ENCODE peak calls at places on chromosome 4, in seven cellular contexts. I is transverse colon, Y is heart left ventricle, X is AG09309, R is fibroblast of pulmonary artery, T is hepatocyte, Q is brain microvascular endothelial cell. D is an unnamed sample.

GRCh38 chr4:38091636-38092035 is 131.4 kb downstream of the PTTG2 start:
- DNase-seq in I (no peak), Y (no peak), X (no peak), R (no peak), T (no peak), Q (no peak), D (no peak)

GRCh38 chr4:8617486-8618040 is 25.0 kb downstream of the CPZ start:
- DNase-seq in I (no peak), Y (peak), X (no peak), R (no peak), T (no peak), Q (no peak), D (no peak)

GRCh38 chr4:14143892-14144291 is 516.4 kb upstream of the BOD1L1 start:
- DNase-seq in I (no peak), Y (no peak), X (no peak), R (peak), T (no peak), Q (no peak), D (no peak)

GRCh38 chr4:186144596-186145569 is 40.4 kb downstream of the FAM149A start:
- DNase-seq in I (peak), Y (peak), X (no peak), R (peak), T (peak), Q (peak), D (peak)

GRCh38 chr4:107692197-107692596 is 27.8 kb downstream of the PAPSS1 start:
- DNase-seq in I (no peak), Y (no peak), X (no peak), R (no peak), T (no peak), Q (no peak), D (no peak)

GRCh38 chr4:2688697-2689096 is 67.4 kb downstream of the TNIP2 start:
- DNase-seq in I (no peak), Y (no peak), X (no peak), R (no peak), T (no peak), Q (no peak), D (no peak)

GRCh38 chr4:89353514-89353913 is 45.9 kb upstream of the GPRIN3 start:
- DNase-seq in I (no peak), Y (no peak), X (no peak), R (no peak), T (no peak), Q (no peak), D (no peak)

GRCh38 chr4:124783847-124784246 is 71.3 kb upstream of the ANKRD50 start:
- DNase-seq in I (no peak), Y (no peak), X (no peak), R (peak), T (no peak), Q (peak), D (no peak)

GRCh38 chr4:95638920-95639501 is 90.2 kb upstream of the UNC5C start:
- DNase-seq in I (no peak), Y (no peak), X (no peak), R (peak), T (no peak), Q (no peak), D (no peak)

GRCh38 chr4:183362916-183363542 is 40.8 kb upstream of the CLDN24 start:
- DNase-seq in I (no peak), Y (no peak), X (no peak), R (peak), T (no peak), Q (peak), D (no peak)

GRCh38 chr4:79920454-79920853 is 152.6 kb downstream of the ANTXR2 start:
- DNase-seq in I (no peak), Y (no peak), X (no peak), R (no peak), T (no peak), Q (no peak), D (no peak)

GRCh38 chr4:79918292-79918691 is 154.7 kb downstream of the ANTXR2 start:
- DNase-seq in I (no peak), Y (no peak), X (no peak), R (no peak), T (no peak), Q (no peak), D (no peak)

GRCh38 chr4:79922011-79922410 is 151.0 kb downstream of the ANTXR2 start:
- DNase-seq in I (no peak), Y (no peak), X (no peak), R (no peak), T (no peak), Q (no peak), D (no peak)

GRCh38 chr4:79927931-79928330 is 145.1 kb downstream of the ANTXR2 start:
- DNase-seq in I (no peak), Y (no peak), X (no peak), R (no peak), T (no peak), Q (no peak), D (no peak)

DNA sequence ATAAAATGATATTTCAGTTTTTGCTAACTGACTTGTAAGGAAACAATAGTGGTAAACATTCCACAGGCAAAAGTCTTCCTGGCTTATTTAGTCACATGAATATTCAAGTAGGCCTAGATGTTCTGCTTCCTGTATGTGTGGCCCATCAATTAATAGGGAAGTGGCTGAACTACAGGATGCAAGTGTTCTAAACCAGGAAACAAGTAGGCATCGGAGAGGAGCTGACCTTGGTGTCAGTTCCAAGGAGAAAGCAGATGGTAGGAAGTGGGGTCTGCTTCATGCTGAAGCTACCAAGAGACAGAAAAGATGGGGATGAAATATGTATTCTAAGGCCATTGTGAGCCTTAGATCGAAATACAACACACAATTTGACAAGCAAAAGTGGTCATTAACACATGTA is 149.7 kb downstream of the ANTXR2 start:
- DNase-seq in I (no peak), Y (no peak), X (no peak), R (no peak), T (no peak), Q (no peak), D (no peak)
- TF ChIP-seq CTCF in I (no peak), Y (no peak), X (no peak), R (no peak), T (no peak), Q (no peak), D (no peak)

DNA sequence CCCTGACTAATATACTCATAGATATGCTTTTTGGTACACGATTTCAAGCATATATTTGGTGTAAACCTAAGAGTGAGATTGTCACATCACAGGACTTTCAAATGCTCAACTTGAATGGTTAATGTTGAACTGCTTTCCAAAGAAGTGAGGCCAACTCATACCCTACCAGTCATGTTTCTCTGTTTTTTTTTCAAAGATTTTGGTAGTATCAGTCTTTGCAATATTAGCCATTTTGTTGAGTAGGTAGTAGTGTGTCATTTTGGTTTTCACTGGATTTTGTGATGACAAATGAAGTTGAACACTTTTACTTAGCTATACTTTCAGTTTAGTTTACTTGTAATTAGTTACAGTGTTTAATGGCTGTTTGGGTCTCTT is 12.5 kb upstream of the HS3ST1 start:
- DNase-seq in I (no peak), Y (no peak), X (no peak), R (no peak), T (no peak), Q (no peak), D (no peak)
- H3K4me3 ChIP-seq in I (no peak), Y (no peak), X (no peak), R (no peak), T (no peak), Q (no peak), D (no peak)

GRCh38 chr4:1683903-1684755 is at the start of gene FAM53A:
- DNase-seq in I (peak), Y (peak), X (peak), R (peak), T (peak), Q (peak), D (peak)
- TF ChIP-seq CTCF in I (no peak), Y (no peak), X (no peak), R (no peak), T (no peak), Q (no peak), D (no peak)

DNA sequence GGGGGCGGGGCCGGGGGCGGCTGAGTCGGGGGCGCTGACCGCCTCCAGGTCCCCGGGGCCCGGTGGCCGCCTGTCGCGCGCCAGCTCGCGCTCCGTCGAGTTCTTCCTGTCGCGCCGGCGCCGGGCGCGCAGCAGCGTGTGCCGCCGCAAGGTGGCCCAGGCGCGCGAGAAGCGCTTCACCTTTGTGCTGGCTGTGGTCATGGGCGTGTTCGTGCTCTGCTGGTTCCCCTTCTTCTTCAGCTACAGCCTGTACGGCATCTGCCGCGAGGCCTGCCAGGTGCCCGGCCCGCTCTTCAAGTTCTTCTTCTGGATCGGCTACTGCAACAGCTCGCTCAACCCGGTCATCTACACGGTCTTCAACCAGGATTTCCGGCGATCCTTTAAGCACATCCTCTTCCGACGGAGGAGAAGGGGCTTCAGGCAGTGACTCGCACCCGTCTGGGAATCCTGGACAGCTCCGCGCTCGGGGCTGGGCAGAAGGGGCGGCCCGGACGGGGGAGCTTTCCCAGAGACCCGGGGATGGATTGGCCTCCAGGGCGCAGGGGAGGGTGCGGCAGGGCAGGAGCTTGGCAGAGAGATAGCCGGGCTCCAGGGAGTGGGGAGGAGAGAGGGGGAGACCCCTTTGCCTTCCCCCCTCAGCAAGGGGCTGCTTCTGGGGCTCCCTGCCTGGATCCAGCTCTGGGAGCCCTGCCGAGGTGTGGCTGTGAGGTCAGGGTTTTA is 1.5 kb downstream of the ADRA2C start:
- DNase-seq in I (peak), Y (no peak), X (no peak), R (peak), T (peak), Q (no peak), D (no peak)
- H3K4me3 ChIP-seq in I (no peak), Y (peak), X (no peak), R (no peak), T (no peak), Q (no peak), D (no peak)